ENCODE peak calls at places on chromosomes 3 and 15, in ten cellular contexts. F is neural progenitor cell, O is astrocyte, K is left ventricle myocardium inferior, E is stomach, H is AG10803, X is cardiac fibroblast, L is CD14-positive monocyte, C is IMR-90, R is tibial nerve. Z is an unnamed sample.

GRCh38 chr3:2096196-2096595 is 2.5 kb upstream of the CNTN4 start:
- DNase-seq in X (no peak), C (no peak), L (no peak), E (no peak), F (peak; percentile 44), R (no peak), K (no peak), H (no peak), O (no peak), Z (no peak)

GRCh38 chr3:96266395-96267187 is 547.8 kb upstream of the EPHA6 start:
- DNase-seq in F (no peak), L (no peak), C (no peak), H (no peak), K (no peak), E (no peak), R (no peak), O (peak; percentile 51), X (no peak), Z (no peak)

GRCh38 chr15:39685999-39686613 is 96.5 kb downstream of the FSIP1 start:
- DNase-seq in F (peak; percentile 69), R (peak; percentile 67), E (no peak), C (peak; percentile 70), H (peak; percentile 68), O (peak; percentile 32), X (peak; percentile 75), L (no peak), K (no peak), Z (peak; percentile 36)

GRCh38 chr3:32359766-32360513 is 31.7 kb upstream of the CMTM7 start:
- DNase-seq in E (no peak), C (no peak), X (no peak), K (no peak), L (no peak), R (no peak), O (no peak), H (no peak), F (peak; percentile 66), Z (no peak)

GRCh38 chr3:52339612-52340011 is 23.5 kb downstream of the DNAH1 start:
- DNase-seq in C (peak; percentile 87), H (peak; percentile 87), R (peak; percentile 60), E (no peak), X (peak; percentile 92), F (peak; percentile 80), K (no peak), L (peak; percentile 43), O (peak; percentile 65), Z (peak; percentile 83)

GRCh38 chr3:104604326-104605010 is 762.2 kb upstream of the ALCAM start:
- DNase-seq in R (no peak), X (peak; percentile 55), F (no peak), L (no peak), O (peak; percentile 17), C (peak; percentile 48), K (no peak), E (no peak), H (peak; percentile 30), Z (peak; percentile 50)

GRCh38 chr3:171810278-171811058 is at the start of gene PLD1:
- DNase-seq in E (peak; percentile 89), C (peak; percentile 79), R (peak; percentile 71), L (peak; percentile 60), F (peak; percentile 67), K (peak; percentile 85), H (peak; percentile 88), X (peak; percentile 90), O (peak; percentile 68), Z (peak; percentile 60)

GRCh38 chr15:84973492-84974460 is 7.9 kb upstream of the PDE8A start:
- DNase-seq in O (peak; percentile 84), K (no peak), F (no peak), E (no peak), H (no peak), L (no peak), C (peak; percentile 32), R (no peak), X (peak; percentile 53), Z (no peak)

GRCh38 chr15:25883860-25884259 is 20.7 kb upstream of the ATP10A start:
- DNase-seq in K (no peak), O (peak; percentile 99), L (no peak), E (no peak), C (peak; percentile 95), X (peak; percentile 77), H (peak; percentile 97), R (no peak), F (no peak), Z (peak; percentile 90)

GRCh38 chr15:92808611-92809063 is 91.5 kb upstream of the CHD2 start:
- DNase-seq in O (peak; percentile 72), X (peak; percentile 76), K (peak; percentile 51), L (no peak), C (peak; percentile 43), E (no peak), H (peak; percentile 86), F (no peak), R (no peak), Z (peak; percentile 28)

GRCh38 chr15:87477056-87477455 is 779.5 kb downstream of the NTRK3 start:
- DNase-seq in F (no peak), E (no peak), H (no peak), X (no peak), C (no peak), L (no peak), K (no peak), R (no peak), O (no peak), Z (no peak)

GRCh38 chr15:41779662-41780157 is 5.4 kb downstream of the MAPKBP1 start:
- DNase-seq in E (no peak), K (no peak), F (no peak), O (no peak), C (no peak), L (no peak), R (no peak), H (no peak), X (no peak), Z (no peak)

GRCh38 chr15:58307313-58307961 is 124.4 kb upstream of the LIPC start:
- DNase-seq in F (peak; percentile 71), R (no peak), O (peak; percentile 88), L (no peak), E (no peak), K (no peak), C (peak; percentile 77), X (peak; percentile 55), H (peak; percentile 86), Z (peak; percentile 51)

GRCh38 chr15:74240002-74240568 is 4.0 kb downstream of the CCDC33 start:
- DNase-seq in C (peak; percentile 35), O (peak; percentile 57), L (no peak), K (peak; percentile 85), X (peak; percentile 95), F (no peak), H (peak; percentile 77), R (peak; percentile 21), E (peak; percentile 95), Z (peak; percentile 76)
- TF ChIP-seq CTCF in C (peak; percentile 35), O (peak; percentile 4), L (no peak), K (peak; percentile 62), X (peak; percentile 33), F (no peak), H (peak; percentile 54), R (peak; percentile 22), E (peak; percentile 46), Z (peak; percentile 71)

GRCh38 chr3:148990211-148990610 is 1.1 kb upstream of the GYG1 start:
- DNase-seq in K (no peak), L (no peak), E (no peak), F (no peak), H (no peak), O (no peak), C (no peak), R (no peak), X (no peak), Z (no peak)

GRCh38 chr3:148992027-148992634 is 791 bp downstream of the GYG1 start:
- DNase-seq in R (peak; percentile 16), X (peak; percentile 41), L (peak; percentile 52), C (no peak), E (peak; percentile 50), H (peak; percentile 38), K (peak; percentile 57), F (peak; percentile 73), O (no peak), Z (peak; percentile 10)

GRCh38 chr3:148992635-148993230 is 1.4 kb downstream of the GYG1 start:
- DNase-seq in L (no peak), K (no peak), C (no peak), O (no peak), X (no peak), H (no peak), R (no peak), F (peak; percentile 6), E (no peak), Z (no peak)

DNA sequence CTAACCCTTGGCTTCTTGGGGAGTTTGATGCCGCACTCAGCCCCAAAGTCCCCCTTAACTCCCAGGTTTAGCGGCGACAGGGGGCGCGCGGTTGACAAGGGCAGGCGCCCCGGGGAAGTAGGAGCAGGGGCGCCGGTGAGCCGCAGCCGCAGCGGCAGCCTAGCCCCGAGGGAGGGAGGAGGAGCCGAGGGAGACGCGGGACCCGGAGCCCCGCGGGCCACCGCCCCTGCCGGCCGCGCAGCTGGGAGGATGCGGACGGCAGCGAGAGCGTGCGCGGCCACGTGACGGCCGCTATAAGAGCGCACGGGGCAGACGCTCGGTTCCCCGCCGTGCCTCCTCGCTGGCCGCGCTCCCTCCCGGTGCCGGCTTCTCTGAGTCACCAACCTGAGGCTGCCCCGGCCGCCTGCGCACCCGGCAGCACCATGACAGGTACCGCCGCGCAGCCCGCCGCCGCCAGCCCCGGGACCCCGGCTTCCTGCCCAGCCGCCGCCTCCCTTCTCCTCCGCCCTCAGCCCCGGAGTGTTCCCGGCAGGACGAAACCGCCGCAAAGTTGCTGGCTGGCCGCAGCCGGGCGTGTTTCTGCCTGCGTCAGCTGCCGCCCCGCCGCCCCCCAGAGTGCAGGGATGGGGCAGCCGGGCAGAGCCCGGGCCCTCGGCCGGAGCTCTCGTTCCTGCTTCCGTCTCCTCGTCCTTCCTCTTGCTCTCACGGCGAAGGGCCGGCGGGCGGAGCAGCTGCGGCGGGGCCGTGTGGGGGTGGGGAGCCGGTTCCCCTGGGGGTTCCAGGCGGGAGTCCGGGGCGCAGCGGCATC is at the start of gene GYG1:
- DNase-seq in C (peak; percentile 80), K (peak; percentile 85), L (peak; percentile 71), H (peak; percentile 80), E (peak; percentile 85), F (peak; percentile 88), O (peak; percentile 68), R (peak; percentile 52), X (peak; percentile 88), Z (peak; percentile 69)
- TF ChIP-seq CTCF in C (peak; percentile 28), K (peak; percentile 49), L (no peak), H (no peak), E (peak; percentile 13), F (peak; percentile 49), O (peak; percentile 16), R (peak; percentile 21), X (peak; percentile 18), Z (peak; percentile 67)

DNA sequence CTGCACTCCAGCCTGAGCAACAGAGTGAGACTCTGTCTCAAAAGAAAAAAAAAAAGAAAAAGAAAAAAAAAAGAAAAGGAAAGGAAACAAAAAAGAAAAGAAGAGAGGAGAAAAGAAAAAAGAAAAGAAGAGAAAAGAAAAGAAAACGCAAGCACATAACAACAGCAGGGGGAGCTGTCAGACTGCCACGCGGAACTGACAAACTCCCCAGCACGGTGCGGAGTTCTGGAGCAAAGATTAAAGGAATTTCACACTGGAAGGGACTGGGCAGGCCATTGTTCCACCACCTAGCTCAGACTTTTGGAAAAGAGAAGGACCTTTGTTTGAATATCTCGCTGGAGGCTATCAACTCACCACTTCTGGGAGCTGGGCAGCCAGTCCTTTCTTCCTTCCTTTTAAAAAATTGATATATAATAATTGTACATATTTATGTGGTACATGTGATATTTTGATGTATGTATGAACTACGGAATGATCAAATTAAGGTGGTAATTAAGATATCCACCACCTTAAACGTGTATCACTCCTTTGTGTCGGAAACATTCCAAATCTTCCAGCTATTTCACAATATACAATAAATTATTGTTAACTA is 40.5 kb downstream of the DPPA2 start:
- DNase-seq in E (peak; percentile 28), L (no peak), R (no peak), C (peak; percentile 37), X (peak; percentile 67), H (peak; percentile 22), F (peak; percentile 86), O (peak; percentile 18), K (no peak), Z (peak; percentile 37)
- TF ChIP-seq CTCF in E (peak; percentile 44), L (peak; percentile 31), R (peak; percentile 17), C (peak; percentile 59), X (peak; percentile 55), H (peak; percentile 56), F (peak; percentile 94), O (peak; percentile 77), K (peak; percentile 53), Z (peak; percentile 86)

GRCh38 chr3:11969986-11970385 is 34.2 kb upstream of the SYN2 start:
- DNase-seq in X (no peak), C (no peak), E (no peak), L (no peak), K (no peak), R (no peak), H (no peak), F (peak; percentile 4), O (no peak), Z (no peak)
- TF ChIP-seq CTCF in X (no peak), C (no peak), E (no peak), L (no peak), K (no peak), R (no peak), H (no peak), F (no peak), O (no peak), Z (no peak)